ENCODE peak calls at places on chromosomes 2 and 18, in five cellular contexts. C is thoracic aorta, G is PC-3, T is fibroblast of mammary gland, N is heart right ventricle. E is an unnamed sample.

GRCh38 chr2:164839914-164840457 is 1.6 kb downstream of the COBLL1 start:
- DNase-seq in T (peak), N (no peak), C (no peak), G (peak), E (peak)

GRCh38 chr18:3479978-3480377 is 30.0 kb downstream of the TGIF1 start:
- DNase-seq in N (no peak), C (no peak), T (no peak), G (no peak), E (no peak)

GRCh38 chr2:171412571-171412970 is 21.2 kb downstream of the METTL8 start:
- DNase-seq in G (no peak), C (no peak), T (peak), N (no peak), E (no peak)

GRCh38 chr18:50769463-50769862 is 50.4 kb downstream of the MRO start:
- DNase-seq in N (no peak), C (no peak), T (no peak), G (no peak), E (no peak)

GRCh38 chr18:75226956-75227316 is 16.3 kb downstream of the TSHZ1 start:
- DNase-seq in G (no peak), T (no peak), N (no peak), C (no peak), E (no peak)

GRCh38 chr2:142879191-142879590 is 1.7 kb downstream of the KYNU start:
- DNase-seq in T (no peak), G (no peak), N (no peak), C (no peak), E (no peak)

GRCh38 chr2:123532999-123533398 is 492.1 kb upstream of the CNTNAP5 start:
- DNase-seq in G (no peak), T (no peak), C (no peak), N (no peak), E (no peak)

GRCh38 chr2:19746137-19746585 is 155.6 kb downstream of the TTC32 start:
- DNase-seq in T (no peak), G (no peak), N (no peak), C (no peak), E (no peak)

GRCh38 chr2:156057647-156058046 is 274.9 kb downstream of the NR4A2 start:
- DNase-seq in N (no peak), C (no peak), G (peak), T (no peak), E (peak)

GRCh38 chr18:79397830-79398761 is 2.4 kb downstream of the NFATC1 start:
- DNase-seq in N (no peak), T (no peak), C (no peak), G (no peak), E (no peak)

GRCh38 chr2:217742276-217742675 is 260.5 kb downstream of the TNS1 start:
- DNase-seq in T (no peak), G (peak), N (no peak), C (no peak), E (no peak)

GRCh38 chr2:43331428-43331827 is 105.0 kb upstream of the ZFP36L2 start:
- DNase-seq in N (no peak), G (no peak), C (no peak), T (no peak), E (no peak)

GRCh38 chr2:223055140-223055539 is 3.1 kb downstream of the KCNE4 start:
- DNase-seq in C (no peak), T (peak), N (no peak), G (no peak), E (no peak)

GRCh38 chr2:241376808-241377207 is 20.7 kb downstream of the FARP2 start:
- DNase-seq in T (no peak), C (no peak), G (no peak), N (no peak), E (no peak)

GRCh38 chr18:9708057-9708881 is at the start of gene RAB31:
- DNase-seq in G (peak), N (peak), C (peak), T (peak), E (peak)

GRCh38 chr2:156147594-156148330 is 184.8 kb downstream of the NR4A2 start:
- DNase-seq in G (peak), N (no peak), C (no peak), T (no peak), E (peak)

GRCh38 chr2:59395119-59395518 is 1154.0 kb upstream of the FANCL start:
- DNase-seq in T (no peak), C (no peak), G (no peak), N (no peak), E (no peak)

GRCh38 chr2:240024766-240025165 is 376 bp downstream of the NDUFA10 start:
- DNase-seq in T (peak), C (no peak), G (no peak), N (no peak), E (peak)

GRCh38 chr2:44524347-44524926 is 162.7 kb downstream of the CAMKMT start:
- DNase-seq in C (no peak), N (no peak), T (peak), G (no peak), E (no peak)

GRCh38 chr2:236047176-236047575 is 121.0 kb downstream of the GBX2 start:
- DNase-seq in T (no peak), G (no peak), C (no peak), N (no peak), E (no peak)

GRCh38 chr2:197919487-197919886 is 115.1 kb downstream of the PLCL1 start:
- DNase-seq in G (no peak), T (no peak), C (no peak), N (no peak), E (no peak)

GRCh38 chr2:112156152-112156986 is 18.2 kb downstream of the FBLN7 start:
- DNase-seq in C (no peak), G (no peak), T (peak), N (no peak), E (peak)

GRCh38 chr18:35938562-35938961 is 33.9 kb upstream of the RMP24 start:
- DNase-seq in T (no peak), G (no peak), C (no peak), N (no peak), E (peak)

GRCh38 chr18:35936951-35937350 is 35.5 kb upstream of the RMP24 start:
- DNase-seq in N (no peak), G (no peak), C (no peak), T (no peak), E (peak)

GRCh38 chr18:35939166-35939565 is 33.3 kb upstream of the RMP24 start:
- DNase-seq in N (no peak), G (peak), C (no peak), T (no peak), E (peak)

GRCh38 chr18:35935805-35936204 is 36.7 kb upstream of the RMP24 start:
- DNase-seq in C (no peak), G (no peak), N (no peak), T (no peak), E (no peak)

GRCh38 chr18:35938158-35938557 is 34.3 kb upstream of the RMP24 start:
- DNase-seq in N (no peak), C (no peak), G (peak), T (no peak), E (peak)
- H3K4me3 ChIP-seq in N (no peak), C (no peak), G (no peak), T (no peak), E (no peak)

DNA sequence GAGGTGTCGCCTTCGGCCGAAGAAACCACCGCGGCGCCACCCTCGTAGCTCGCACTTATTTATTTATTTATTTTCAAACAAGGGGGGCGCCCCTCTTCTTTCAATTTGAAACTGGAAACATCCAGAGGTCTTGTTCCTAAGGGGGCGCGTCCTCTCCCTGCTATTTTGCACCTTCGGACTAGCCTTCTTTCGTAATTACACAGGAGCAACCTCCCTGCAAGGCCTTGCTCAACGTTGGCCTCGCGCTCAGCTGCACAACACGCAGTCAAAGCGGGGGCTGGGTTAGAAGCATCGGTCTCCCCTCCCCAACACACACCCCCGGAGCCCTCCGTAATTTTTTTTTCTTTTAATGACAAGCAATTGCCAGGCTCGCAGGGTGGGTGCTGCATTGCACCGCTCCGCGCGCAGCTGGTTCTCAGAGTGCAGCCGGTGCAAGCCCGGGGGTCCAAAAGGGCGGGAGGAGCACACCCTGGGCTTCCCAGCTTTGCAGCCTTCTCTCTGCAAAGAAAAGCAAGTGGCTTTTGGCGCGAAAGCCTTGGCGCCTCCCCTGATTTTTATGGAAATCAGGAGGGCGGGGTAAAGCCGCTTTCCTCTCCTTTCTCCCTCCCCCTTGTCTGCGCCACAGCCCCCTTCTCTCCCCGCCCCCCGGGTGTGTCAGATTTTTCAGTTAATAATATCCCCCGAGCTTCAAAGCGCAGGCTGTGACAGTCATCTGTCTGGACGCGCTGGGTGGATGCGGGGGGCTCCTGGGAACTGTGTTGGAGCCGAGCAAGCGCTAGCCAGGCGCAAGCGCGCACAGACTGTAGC is at the start of gene MYCN:
- DNase-seq in G (no peak), T (peak), N (peak), C (no peak), E (peak)
- TF ChIP-seq CTCF in G (peak), T (peak), N (peak), C (peak), E (peak)

GRCh38 chr2:127578411-127578810 is 42.9 kb downstream of the MYO7B start:
- DNase-seq in C (no peak), T (no peak), G (no peak), N (no peak), E (no peak)
- H3K4me3 ChIP-seq in C (no peak), T (no peak), G (no peak), N (no peak), E (no peak)

DNA sequence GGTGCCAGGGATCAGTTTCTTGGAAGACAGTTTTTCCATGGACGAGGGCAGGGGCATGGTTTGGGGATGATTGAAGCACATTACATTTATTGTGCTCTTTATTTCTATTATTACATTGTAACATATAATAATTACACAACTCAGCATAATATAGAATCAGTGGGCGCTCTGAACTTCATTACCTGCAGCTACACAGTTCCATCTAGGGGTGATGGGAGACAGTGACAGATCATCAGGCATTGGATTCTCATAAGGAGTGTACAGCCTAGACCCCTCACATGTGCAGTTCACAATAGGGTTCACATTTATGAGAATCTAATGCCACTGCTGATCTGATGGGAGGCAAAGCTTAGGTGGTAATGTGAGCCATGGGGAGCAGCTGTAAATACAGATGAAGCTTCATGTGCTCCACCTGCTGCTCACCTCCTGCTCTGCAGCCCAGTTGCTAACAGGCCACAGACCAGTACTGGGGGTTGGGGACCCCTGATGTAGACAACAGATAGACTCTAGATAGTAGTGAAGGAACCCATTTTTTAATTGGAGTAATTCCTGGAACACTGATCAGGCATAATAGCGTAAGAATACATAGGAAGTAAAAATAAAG is 41.5 kb upstream of the MC4R start:
- DNase-seq in N (no peak), T (peak), C (no peak), G (peak), E (peak)
- TF ChIP-seq CTCF in N (no peak), T (peak), C (no peak), G (peak), E (peak)

DNA sequence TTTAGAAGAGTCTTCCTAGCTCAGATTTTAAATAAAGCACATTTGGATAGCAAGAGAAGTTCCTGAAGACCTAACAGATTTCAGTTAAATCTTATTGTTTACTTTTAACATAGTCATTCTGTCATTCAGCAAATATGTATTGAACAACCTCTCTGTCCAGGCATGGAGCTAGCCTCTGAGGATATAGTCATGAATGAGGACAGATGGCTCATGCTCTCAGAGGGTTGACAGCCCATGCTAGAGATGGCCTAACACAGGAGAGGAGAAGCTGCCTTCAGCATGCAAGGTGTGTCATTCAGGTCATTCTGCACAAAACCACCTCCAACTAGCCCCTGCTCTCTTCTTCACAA is 6.2 kb downstream of the CCBE1 start:
- DNase-seq in T (peak), C (no peak), G (peak), N (no peak), E (peak)
- H3K4me3 ChIP-seq in T (no peak), C (no peak), G (peak), N (no peak), E (no peak)

GRCh38 chr18:37553633-37554398 is 11.8 kb downstream of the CELF4 start:
- DNase-seq in T (no peak), N (no peak), G (no peak), C (no peak), E (no peak)
- TF ChIP-seq CTCF in T (peak), N (peak), G (no peak), C (no peak), E (peak)

DNA sequence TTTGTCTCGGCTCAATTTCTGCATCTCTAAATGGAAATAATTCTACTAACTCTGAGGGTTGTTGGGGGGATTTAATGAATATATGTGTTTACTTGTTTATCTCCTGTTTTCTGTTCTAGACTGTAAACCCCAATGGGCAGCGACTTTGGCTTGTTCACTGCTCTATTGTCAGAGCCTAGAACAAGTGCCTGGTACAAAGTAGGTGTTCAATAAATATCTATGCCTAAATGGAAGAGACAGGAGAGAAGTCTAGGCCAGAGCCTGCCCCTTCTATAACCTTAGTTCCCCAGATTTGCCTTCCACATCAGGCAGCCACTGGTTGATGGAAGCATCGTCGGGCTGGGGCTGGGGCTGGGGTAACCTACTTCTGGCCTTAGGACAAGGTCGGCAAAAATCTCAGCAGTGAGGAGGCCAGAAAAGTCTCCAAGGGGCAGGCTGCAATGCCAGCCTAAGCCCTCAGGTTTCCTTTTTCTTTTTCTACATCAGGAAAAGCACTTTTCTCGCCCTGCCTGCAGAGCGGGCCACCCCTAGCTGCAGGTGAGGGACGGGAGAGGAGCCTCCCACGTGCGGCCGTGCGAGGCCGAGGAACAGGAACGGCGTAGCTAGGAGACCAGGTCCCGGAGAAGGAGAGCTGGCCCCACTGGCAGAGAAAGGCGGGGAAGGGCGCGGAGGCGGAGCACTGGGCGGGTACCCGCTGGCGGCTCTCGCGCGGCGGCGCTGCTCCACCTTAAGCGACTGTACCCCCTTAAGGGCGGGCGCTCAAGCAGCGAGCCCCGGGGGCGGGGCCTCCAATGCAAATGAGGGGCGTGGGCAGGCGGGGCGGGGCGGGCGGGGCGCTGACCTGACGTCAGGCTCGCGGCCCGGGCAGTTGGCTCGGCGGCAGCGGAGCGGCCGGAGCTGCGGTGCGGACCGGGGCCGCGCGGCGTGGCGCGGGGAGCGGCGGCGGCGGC is at the start of gene CNNM4:
- DNase-seq in T (peak), C (peak), N (peak), G (peak), E (peak)
- H3K4me3 ChIP-seq in T (peak), C (peak), N (peak), G (peak), E (peak)

GRCh38 chr2:207337234-207338219 is 171.8 kb upstream of the KLF7 start:
- DNase-seq in C (no peak), N (no peak), G (peak), T (peak), E (peak)

GRCh38 chr2:207338610-207339009 is 172.9 kb upstream of the KLF7 start:
- DNase-seq in N (no peak), T (no peak), G (no peak), C (no peak), E (no peak)

GRCh38 chr2:207341114-207341750 is 175.5 kb upstream of the KLF7 start:
- DNase-seq in C (no peak), N (no peak), G (no peak), T (no peak), E (no peak)

GRCh38 chr2:207338220-207338607 is 172.5 kb upstream of the KLF7 start:
- DNase-seq in N (no peak), T (no peak), G (no peak), C (no peak), E (peak)

DNA sequence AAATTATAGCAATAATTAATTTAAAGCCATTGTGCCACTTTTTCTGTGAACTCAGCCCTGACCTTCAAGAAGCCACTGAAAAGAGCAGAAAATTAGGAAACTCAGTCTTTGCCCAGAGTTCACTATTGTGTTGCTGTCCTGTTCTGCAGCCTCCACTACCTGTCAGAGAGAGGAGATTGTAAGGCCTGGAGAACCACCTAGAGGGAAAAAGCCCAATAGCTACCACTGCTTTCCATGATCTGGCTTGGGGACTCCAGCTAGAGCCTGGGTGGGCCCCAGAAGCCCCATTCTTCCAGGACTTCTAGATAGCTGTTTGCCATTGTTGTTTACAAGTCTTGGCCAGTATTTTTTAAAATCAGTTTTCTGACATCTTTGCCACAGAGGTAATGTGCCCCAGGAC is 176.1 kb upstream of the KLF7 start:
- DNase-seq in C (no peak), N (no peak), T (no peak), G (peak), E (no peak)
- TF ChIP-seq CTCF in C (no peak), N (peak), T (no peak), G (peak), E (peak)

E was measured in epithelial cell of esophagus.